ENCODE peak calls at places on chromosomes 13 and 19, in ten cellular contexts. I is Caki2; J is mesenteric fat pad; K is GM12892; H is CD4-positive, alpha-beta memory T cell; Q is activated CD8-positive, alpha-beta memory T cell treated with anti-CD3 and anti-CD28 coated beads for 1 hour; O is stimulated activated CD4-positive, alpha-beta T cell treated with anti-CD3 and anti-CD28 coated beads, Interleukin-1b, Interleukin-23, amount 100 ng/mL, for 1 hour; E is stimulated activated CD8-positive, alpha-beta memory T cell treated with anti-CD3 and anti-CD28 coated beads, Interleukin-7, amount 100 ng/mL, for 1 hour; D is choroid plexus epithelial cell; S is NCI-H1105. V is an unnamed sample.

GRCh38 chr13:36297600-36298338 is at the start of gene CCDC169:
- DNase-seq in I (peak), J (no peak), K (peak), H (peak), Q (peak), O (no peak), E (peak), D (peak), S (peak), V (peak)

GRCh38 chr13:60090579-60090978 is 73.1 kb downstream of the DIAPH3 start:
- DNase-seq in I (no peak), J (no peak), K (no peak), H (no peak), Q (no peak), O (no peak), E (no peak), D (peak), S (no peak), V (no peak)

GRCh38 chr13:50888362-50888761 is 21.2 kb upstream of the RNASEH2B start:
- DNase-seq in I (no peak), J (no peak), K (no peak), H (no peak), Q (no peak), O (no peak), E (no peak), D (no peak), S (no peak), V (no peak)

GRCh38 chr19:14135985-14136508 is 342 bp downstream of the ASF1B start:
- DNase-seq in I (no peak), J (no peak), K (no peak), H (no peak), Q (no peak), O (no peak), E (no peak), D (no peak), S (no peak), V (no peak)

GRCh38 chr19:51461723-51462161 is 3.5 kb upstream of the SIGLEC8 start:
- DNase-seq in I (no peak), J (no peak), K (no peak), H (no peak), Q (no peak), O (no peak), E (no peak), D (peak), S (no peak), V (no peak)

GRCh38 chr13:95233026-95233635 is 68.1 kb downstream of the ABCC4 start:
- DNase-seq in I (no peak), J (no peak), K (no peak), H (no peak), Q (no peak), O (no peak), E (no peak), D (no peak), S (no peak), V (no peak)

GRCh38 chr19:4754248-4754647 is 30.6 kb upstream of the DPP9 start:
- DNase-seq in I (no peak), J (no peak), K (no peak), H (no peak), Q (no peak), O (no peak), E (no peak), D (peak), S (no peak), V (no peak)

GRCh38 chr19:4971424-4971793 is 2.5 kb downstream of the KDM4B start:
- DNase-seq in I (peak), J (no peak), K (no peak), H (peak), Q (no peak), O (no peak), E (no peak), D (peak), S (no peak), V (no peak)

GRCh38 chr13:57829496-57829895 is 198.0 kb downstream of the PCDH17 start:
- DNase-seq in I (no peak), J (no peak), K (no peak), H (no peak), Q (no peak), O (no peak), E (no peak), D (no peak), S (no peak), V (no peak)

GRCh38 chr13:34349091-34349722 is 531.3 kb downstream of the RFC3 start:
- DNase-seq in I (peak), J (no peak), K (no peak), H (no peak), Q (no peak), O (no peak), E (no peak), D (peak), S (no peak), V (no peak)

GRCh38 chr19:28176193-28176592 is 1036.8 kb downstream of the UQCRFS1 start:
- DNase-seq in I (no peak), J (no peak), K (no peak), H (no peak), Q (no peak), O (no peak), E (no peak), D (no peak), S (no peak), V (no peak)

GRCh38 chr19:19539738-19540703 is 2.0 kb downstream of the CILP2 start:
- DNase-seq in I (no peak), J (no peak), K (no peak), H (peak), Q (no peak), O (no peak), E (peak), D (peak), S (no peak), V (no peak)

GRCh38 chr13:112240076-112240475 is 136.1 kb upstream of the SPACA7 start:
- DNase-seq in I (no peak), J (no peak), K (no peak), H (no peak), Q (no peak), O (no peak), E (no peak), D (no peak), S (no peak), V (no peak)

GRCh38 chr13:41561179-41561578 is 103.8 kb downstream of the RGCC start:
- DNase-seq in I (no peak), J (no peak), K (no peak), H (no peak), Q (no peak), O (no peak), E (no peak), D (peak), S (no peak), V (no peak)

GRCh38 chr13:37070956-37071355 is 11.5 kb upstream of the SUPT20H start:
- DNase-seq in I (no peak), J (no peak), K (no peak), H (no peak), Q (no peak), O (no peak), E (no peak), D (no peak), S (no peak), V (no peak)

GRCh38 chr13:104318121-104318520 is 1251.9 kb upstream of the SLC10A2 start:
- DNase-seq in I (peak), J (no peak), K (no peak), H (no peak), Q (no peak), O (no peak), E (no peak), D (peak), S (peak), V (no peak)

V was measured in thoracic aorta.